ENCODE peak calls at places on chromosomes 3 and 15, in four cellular contexts. U is K562, A is HCT116, B is Panc1. X is an unnamed sample.
A peak's percentile ranks its signal among the peaks of the same experiment; 100 is the strongest.

GRCh38 chr3:197337656-197338055 is 39.2 kb upstream of the DLG1 start:
- DNase-seq in U (no peak), B (no peak), A (no peak), X (no peak)

GRCh38 chr3:134079761-134080160 is 50.0 kb upstream of the SLCO2A1 start:
- DNase-seq in A (no peak), U (no peak), B (no peak), X (no peak)

GRCh38 chr3:160784853-160785252 is 28.8 kb downstream of the PPM1L start:
- DNase-seq in B (no peak), U (no peak), A (peak; percentile 34), X (no peak)

GRCh38 chr3:4830586-4830914 is 148.7 kb upstream of the BHLHE40 start:
- DNase-seq in U (no peak), B (no peak), A (no peak), X (no peak)

GRCh38 chr3:24128195-24129005 is 183.3 kb downstream of the NR1D2 start:
- DNase-seq in U (no peak), A (peak; percentile 8), B (no peak), X (no peak)

GRCh38 chr15:66237513-66238235 is 15.9 kb downstream of the MEGF11 start:
- DNase-seq in U (no peak), B (no peak), A (no peak), X (no peak)

GRCh38 chr3:87197531-87197930 is 29.6 kb upstream of the CHMP2B start:
- DNase-seq in B (no peak), U (no peak), A (no peak), X (no peak)

GRCh38 chr15:66838671-66839239 is 136.7 kb downstream of the SMAD6 start:
- DNase-seq in B (no peak), A (peak; percentile 24), U (peak; percentile 49), X (peak; percentile 33)

GRCh38 chr3:183824761-183825379 is 507 bp downstream of the MAP6D1 start:
- DNase-seq in A (no peak), B (no peak), U (no peak), X (no peak)

GRCh38 chr3:15309662-15310335 is 22.6 kb downstream of the SH3BP5 start:
- DNase-seq in B (no peak), A (no peak), U (no peak), X (no peak)

GRCh38 chr3:142433110-142433509 is 14.7 kb downstream of the XRN1 start:
- DNase-seq in U (no peak), A (no peak), B (no peak), X (no peak)

GRCh38 chr15:60966746-60967145 is 262.4 kb downstream of the RORA start:
- DNase-seq in A (no peak), U (no peak), B (no peak), X (no peak)

GRCh38 chr3:143775401-143775970 is 72.8 kb downstream of the SLC9A9 start:
- DNase-seq in A (peak; percentile 21), B (peak; percentile 22), U (peak; percentile 43), X (peak; percentile 13)

GRCh38 chr15:82792068-82792467 is 13.8 kb downstream of the FSD2 start:
- DNase-seq in B (no peak), U (no peak), A (no peak), X (no peak)

GRCh38 chr3:161415506-161416231 is 44.4 kb upstream of the SPTSSB start:
- DNase-seq in A (no peak), B (no peak), U (no peak), X (no peak)

GRCh38 chr15:25682349-25682748 is 180.8 kb downstream of the ATP10A start:
- DNase-seq in B (no peak), U (no peak), A (no peak), X (no peak)

GRCh38 chr3:120418866-120419490 is 31.8 kb downstream of the FSTL1 start:
- DNase-seq in B (peak; percentile 12), A (peak; percentile 36), U (peak; percentile 21), X (peak; percentile 76)

GRCh38 chr3:117019082-117019713 is 309.6 kb downstream of the TUSC7 start:
- DNase-seq in B (peak; percentile 51), A (no peak), U (peak; percentile 16), X (peak; percentile 10)

GRCh38 chr3:61117045-61117898 is 134.0 kb downstream of the FHIT start:
- DNase-seq in U (no peak), A (no peak), B (no peak), X (no peak)

GRCh38 chr3:12430086-12430485 is 54.2 kb upstream of the TSEN2 start:
- DNase-seq in B (no peak), A (no peak), U (no peak), X (no peak)

GRCh38 chr15:51751687-51752683 is 588 bp downstream of the TMOD2 start:
- DNase-seq in A (no peak), B (no peak), U (peak; percentile 67), X (no peak)

GRCh38 chr3:182979719-182980191 is 583 bp downstream of the DCUN1D1 start:
- DNase-seq in B (no peak), A (no peak), U (peak; percentile 50), X (peak; percentile 12)

GRCh38 chr15:75929799-75930565 is 26.3 kb downstream of the FBXO22 start:
- DNase-seq in U (peak; percentile 72), B (no peak), A (no peak), X (no peak)

GRCh38 chr3:150158974-150159625 is 188.4 kb upstream of the PFN2 start:
- DNase-seq in U (no peak), A (no peak), B (no peak), X (no peak)

GRCh38 chr15:95629503-95630168 is 700.9 kb upstream of the NR2F2 start:
- DNase-seq in A (no peak), B (no peak), U (peak; percentile 41), X (no peak)

GRCh38 chr15:51342249-51342999 is 969 bp downstream of the GLDN start:
- DNase-seq in U (no peak), B (no peak), A (no peak), X (no peak)

GRCh38 chr15:100092034-100092433 is 249.7 kb downstream of the ADAMTS17 start:
- DNase-seq in B (no peak), A (no peak), U (no peak), X (no peak)

GRCh38 chr15:100095896-100096600 is 245.7 kb downstream of the ADAMTS17 start:
- DNase-seq in A (no peak), U (no peak), B (no peak), X (no peak)

GRCh38 chr15:100090411-100090810 is 251.4 kb downstream of the ADAMTS17 start:
- DNase-seq in U (no peak), B (no peak), A (no peak), X (no peak)

GRCh38 chr15:100094127-100094510 is 247.7 kb downstream of the ADAMTS17 start:
- DNase-seq in U (no peak), B (no peak), A (no peak), X (no peak)

DNA sequence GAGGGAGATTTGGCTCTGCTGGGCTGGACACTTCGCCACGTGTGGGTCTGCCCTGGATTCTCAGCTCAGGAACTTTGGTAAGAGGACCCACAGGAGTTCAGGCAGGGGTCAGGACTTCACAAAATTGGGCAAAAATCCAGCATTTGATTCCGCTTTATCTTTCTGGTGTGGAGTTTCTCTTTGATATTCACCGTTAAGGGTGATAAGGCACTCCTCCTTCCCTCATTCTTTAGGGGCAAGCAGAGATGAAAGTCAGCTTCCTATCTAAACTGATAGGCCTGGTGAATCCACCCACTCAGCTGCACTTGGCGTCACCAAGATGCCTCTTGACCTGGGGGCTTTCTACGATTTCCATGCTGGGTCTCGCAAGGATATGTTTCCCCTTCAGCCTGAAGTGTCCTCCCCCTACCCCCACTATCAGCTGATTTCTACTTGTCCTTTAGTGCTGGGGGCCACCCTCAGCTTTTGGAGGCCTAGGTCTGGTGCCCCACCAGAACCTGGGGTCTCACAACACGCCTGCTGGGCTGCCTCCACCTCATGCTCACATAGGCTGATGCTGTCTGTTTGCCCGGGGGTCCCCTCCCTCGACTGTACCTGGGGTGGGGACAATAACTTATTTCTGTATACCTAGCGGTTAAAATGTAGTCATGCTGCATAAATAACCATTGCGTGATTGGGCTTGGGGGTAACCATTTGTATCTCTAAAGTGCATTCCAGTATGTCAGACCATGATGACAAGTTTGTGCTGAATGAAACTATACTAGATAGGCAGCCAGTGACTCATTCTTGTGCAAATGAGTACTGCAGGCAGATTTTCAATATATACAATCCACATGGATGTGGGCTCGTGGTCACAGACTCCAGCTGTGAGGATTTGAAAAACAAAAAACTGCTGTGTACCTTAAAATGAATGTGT is 248.3 kb downstream of the ADAMTS17 start:
- DNase-seq in U (no peak), B (no peak), A (no peak), X (no peak)
- TF ChIP-seq TCF7L2 in U (no peak), B (no peak), A (no peak), X (no peak)

DNA sequence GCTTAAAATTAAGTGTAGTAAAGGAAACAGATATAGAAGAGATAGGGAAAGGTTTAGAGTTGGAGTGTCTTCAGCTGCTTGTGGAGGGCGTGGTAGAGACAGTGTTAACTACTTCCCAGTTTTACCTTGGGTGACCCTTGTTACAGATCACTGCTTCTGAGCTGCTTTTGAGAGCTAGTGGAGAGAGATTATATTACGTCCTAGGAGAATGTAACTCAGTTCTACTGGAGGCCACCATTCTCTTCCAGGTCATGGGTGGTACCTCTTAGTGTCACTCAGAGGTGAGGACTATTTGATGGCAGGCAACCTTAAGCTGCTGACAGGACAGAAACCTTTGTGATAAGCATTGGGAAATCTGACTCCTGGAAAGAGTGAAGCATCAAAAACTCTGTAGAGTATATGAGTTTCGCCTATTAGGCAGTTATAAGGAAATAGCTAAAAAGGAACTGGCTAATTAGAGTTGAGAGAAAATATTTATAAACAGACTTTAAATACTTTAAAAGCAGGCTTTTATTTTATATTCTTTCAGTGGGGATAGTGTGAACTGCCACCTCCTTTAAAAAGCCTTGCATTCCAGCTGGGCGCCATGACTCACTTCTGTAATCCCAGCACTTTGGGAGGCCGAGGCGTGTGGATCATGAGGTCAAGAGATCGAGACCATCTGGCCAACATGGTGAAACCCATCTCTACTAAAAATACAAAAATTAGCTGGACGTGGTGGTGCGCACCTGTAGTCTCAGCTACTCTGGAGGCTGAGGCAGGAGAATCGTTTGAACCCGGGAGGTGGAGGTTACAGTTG is 106.5 kb downstream of the ZNF609 start:
- DNase-seq in U (peak; percentile 56), B (no peak), A (no peak), X (no peak)
- TF ChIP-seq TCF7L2 in U (no peak), B (no peak), A (no peak), X (no peak)

GRCh38 chr15:45729146-45729545 is 94.3 kb downstream of the SQOR start:
- DNase-seq in B (no peak), U (no peak), A (no peak), X (no peak)
- TF ChIP-seq TCF7L2 in B (no peak), U (no peak), A (no peak), X (no peak)

GRCh38 chr3:132433121-132433520 is 15.8 kb downstream of the DNAJC13 start:
- DNase-seq in U (no peak), A (no peak), B (no peak), X (no peak)

GRCh38 chr3:132432639-132433038 is 15.3 kb downstream of the DNAJC13 start:
- DNase-seq in A (peak; percentile 34), B (peak; percentile 42), U (peak; percentile 35), X (no peak)

GRCh38 chr3:132435911-132436425 is 18.7 kb downstream of the DNAJC13 start:
- DNase-seq in B (no peak), A (no peak), U (no peak), X (no peak)

DNA sequence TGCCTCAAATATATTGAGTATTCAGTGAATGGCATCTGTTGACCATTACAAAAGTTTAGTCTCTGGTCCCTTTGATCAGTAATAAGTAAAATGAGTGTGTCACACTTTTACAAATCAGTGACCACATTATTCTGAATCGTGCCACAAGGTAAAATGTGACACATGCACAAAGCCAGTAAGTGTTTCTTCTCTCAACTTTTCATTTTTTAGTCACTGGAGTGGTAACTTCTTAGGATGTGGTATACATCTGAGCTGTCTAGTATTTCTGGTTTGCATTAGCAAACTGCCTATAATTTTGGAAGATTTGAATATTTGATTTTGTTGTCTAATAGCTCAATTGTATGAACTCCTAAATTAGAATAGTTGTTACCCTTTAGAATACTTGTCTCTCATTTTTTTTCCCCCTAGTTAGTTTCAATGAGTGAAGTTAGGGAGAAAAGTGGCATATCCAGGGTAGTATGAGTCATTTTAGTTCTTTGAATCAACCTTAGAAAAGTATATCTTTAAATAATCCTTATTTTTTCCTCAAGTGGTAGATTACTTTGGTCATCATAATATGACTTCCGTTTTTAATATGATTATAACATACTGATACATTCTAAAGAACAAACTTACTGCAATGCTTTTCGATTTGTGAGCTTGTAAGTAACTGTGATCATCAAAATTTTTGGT is 18.1 kb downstream of the DNAJC13 start:
- DNase-seq in A (no peak), U (no peak), B (no peak), X (no peak)
- TF ChIP-seq TCF7L2 in A (no peak), U (no peak), B (no peak), X (no peak)

X was measured in HepG2.